ENCODE peak calls at places on chromosome 1, in four cellular contexts. Q, M, T and X are unnamed samples.

GRCh38 chr1:46411601-46412341 is 17.7 kb downstream of the FAAH start:
- DNase-seq in M (no peak), T (no peak), Q (no peak), X (no peak)

GRCh38 chr1:36081926-36082485 is 1.9 kb upstream of the TEKT2 start:
- DNase-seq in Q (no peak), M (no peak), T (no peak), X (no peak)

GRCh38 chr1:117671781-117672501 is 66.1 kb downstream of the TENT5C start:
- DNase-seq in M (peak), T (peak), Q (no peak), X (peak)

GRCh38 chr1:55257958-55258357 is 42.8 kb upstream of the USP24 start:
- DNase-seq in T (peak), Q (no peak), M (no peak), X (no peak)

GRCh38 chr1:192879416-192879815 is 70.6 kb downstream of the RGS2 start:
- DNase-seq in Q (no peak), M (no peak), T (no peak), X (no peak)

GRCh38 chr1:93847811-93848288 is 31.2 kb downstream of the DNTTIP2 start:
- DNase-seq in Q (no peak), T (peak), M (peak), X (no peak)

GRCh38 chr1:200653022-200653462 is 16.7 kb downstream of the DDX59 start:
- DNase-seq in T (no peak), M (no peak), Q (no peak), X (no peak)

GRCh38 chr1:54417123-54417522 is 10.9 kb upstream of the SSBP3 start:
- DNase-seq in M (no peak), Q (no peak), T (peak), X (no peak)

GRCh38 chr1:22342734-22343191 is 108.9 kb upstream of the ZBTB40 start:
- DNase-seq in T (no peak), Q (no peak), M (no peak), X (no peak)

GRCh38 chr1:6489799-6490180 is 1.7 kb downstream of the PLEKHG5 start:
- DNase-seq in T (peak), Q (peak), M (peak), X (peak)

DNA sequence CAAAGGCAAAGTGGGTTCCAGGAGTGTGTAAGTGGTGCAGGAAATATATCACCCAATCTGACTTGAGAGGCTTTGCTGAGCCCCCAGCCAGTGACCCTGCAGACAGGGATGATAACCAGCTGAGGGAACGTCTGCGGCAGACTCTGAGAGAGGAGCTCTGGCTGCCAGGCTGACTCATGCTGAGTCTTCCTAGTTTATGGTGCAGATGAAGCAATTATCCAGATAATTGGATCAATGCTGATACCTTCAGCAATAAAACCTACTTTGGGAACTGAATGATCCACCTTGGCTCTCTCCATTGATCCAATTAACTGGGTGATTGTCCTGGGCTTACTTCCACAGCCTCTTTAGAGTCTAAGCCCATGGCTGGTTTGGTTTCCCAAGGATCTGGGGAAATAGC is 7.3 kb downstream of the C8B start:
- DNase-seq in M (no peak), Q (peak), T (no peak), X (no peak)
- H3K27ac ChIP-seq in M (no peak), Q (no peak), T (no peak), X (no peak)

GRCh38 chr1:16922885-16923431 is 1.2 kb downstream of the CROCC start:
- DNase-seq in T (peak), Q (no peak), M (no peak), X (no peak)

GRCh38 chr1:16924216-16924918 is 2.6 kb downstream of the CROCC start:
- DNase-seq in T (no peak), Q (no peak), M (no peak), X (no peak)

GRCh38 chr1:16925635-16926490 is 4.1 kb downstream of the CROCC start:
- DNase-seq in T (no peak), Q (peak), M (no peak), X (no peak)

GRCh38 chr1:16926491-16927195 is 4.9 kb downstream of the CROCC start:
- DNase-seq in Q (no peak), M (peak), T (no peak), X (no peak)

DNA sequence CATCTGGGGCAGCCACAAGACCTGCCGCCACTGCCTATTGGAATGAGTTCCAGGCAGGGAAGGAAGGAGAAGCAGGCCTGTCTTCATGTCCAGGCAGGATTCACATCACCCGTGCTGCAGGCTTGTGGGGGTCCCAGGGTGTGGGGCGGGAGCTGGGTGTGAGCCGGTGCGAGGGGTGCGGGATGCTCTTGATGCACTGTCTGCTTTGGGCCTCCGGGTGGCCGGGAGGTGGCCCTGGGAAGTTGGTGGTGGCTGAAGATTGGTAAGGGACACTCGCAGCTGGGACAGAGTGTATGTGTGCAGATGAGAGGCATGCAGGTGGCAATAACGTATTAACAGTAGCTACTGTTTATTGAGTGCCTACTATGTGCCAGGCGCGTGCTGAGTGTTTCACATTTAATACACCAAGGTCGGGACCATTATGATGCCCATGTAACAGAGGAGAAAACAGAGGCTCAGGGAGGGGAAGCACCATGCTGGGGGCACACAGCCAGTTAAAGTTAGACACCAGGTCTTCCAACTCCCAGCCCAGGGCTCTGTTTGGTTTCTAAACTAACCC is 3.3 kb downstream of the CROCC start:
- DNase-seq in T (no peak), Q (no peak), M (no peak), X (no peak)
- H3K27ac ChIP-seq in T (no peak), Q (peak), M (no peak), X (no peak)

DNA sequence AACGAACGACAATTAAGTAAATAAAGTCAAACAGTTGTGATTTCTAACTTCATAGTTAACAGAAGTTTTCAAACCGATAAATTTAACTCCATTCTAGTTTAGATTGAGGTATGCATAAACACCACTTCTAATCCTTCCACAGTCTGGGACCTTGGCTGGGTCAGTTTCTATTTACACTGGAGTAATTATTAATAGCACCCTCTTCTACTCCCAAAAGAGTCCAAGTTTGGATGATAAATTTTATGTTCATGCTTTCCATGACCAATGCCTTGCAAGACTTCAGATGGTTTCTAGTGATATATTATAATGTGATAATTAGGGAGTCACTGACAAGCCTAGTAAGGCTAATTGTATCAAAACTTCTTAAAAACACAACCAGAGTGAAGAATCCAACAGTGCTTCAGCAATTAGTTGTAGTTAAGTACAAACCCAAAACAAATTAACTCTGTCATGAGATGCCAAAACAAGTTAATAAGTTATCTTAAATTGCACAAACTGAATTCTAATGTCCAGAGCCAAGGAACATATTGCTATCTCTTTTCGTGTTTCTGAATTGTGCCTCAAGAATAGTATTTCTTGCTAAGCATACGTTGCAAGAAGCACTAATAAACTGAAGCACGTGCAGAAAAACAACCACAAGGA is 489.6 kb downstream of the TTLL7 start:
- DNase-seq in Q (no peak), M (no peak), T (no peak), X (no peak)
- H3K27ac ChIP-seq in Q (no peak), M (no peak), T (no peak), X (no peak)

GRCh38 chr1:220828211-220828553 is 41.5 kb downstream of the MTARC1 start:
- DNase-seq in M (no peak), Q (no peak), T (no peak), X (no peak)
- H3K27ac ChIP-seq in M (no peak), Q (no peak), T (no peak), X (no peak)